ENCODE peak calls at places on chromosomes 16 and 17, in four cellular contexts. H, O, F and L are unnamed samples.

GRCh38 chr16:89122322-89122831 is 28.7 kb downstream of the ACSF3 start:
- DNase-seq in H (no peak), O (peak; percentile 79), F (no peak), L (peak; percentile 70)

GRCh38 chr16:27428035-27428785 is 26.2 kb downstream of the IL21R start:
- DNase-seq in H (no peak), O (no peak), F (no peak), L (no peak)

GRCh38 chr16:471353-472198 is 46.1 kb downstream of the RAB11FIP3 start:
- DNase-seq in H (no peak), O (no peak), F (no peak), L (no peak)

GRCh38 chr16:77434022-77434364 is 841 bp downstream of the ADAMTS18 start:
- DNase-seq in H (no peak), O (no peak), F (no peak), L (no peak)

GRCh38 chr16:79845006-79845733 is 244.6 kb upstream of the MAF start:
- DNase-seq in H (no peak), O (no peak), F (no peak), L (no peak)

GRCh38 chr17:22251493-22251892 is 559.2 kb downstream of the KCNJ18 start:
- DNase-seq in H (no peak), O (no peak), F (no peak), L (no peak)

GRCh38 chr16:57150682-57151330 is 35.0 kb downstream of the PSME3IP1 start:
- DNase-seq in H (no peak), O (no peak), F (no peak), L (no peak)

GRCh38 chr16:22027633-22028032 is 19.7 kb downstream of the MOSMO start:
- DNase-seq in H (no peak), O (no peak), F (no peak), L (no peak)

GRCh38 chr16:68737046-68737729 is at the start of gene CDH1:
- DNase-seq in H (no peak), O (peak; percentile 70), F (peak; percentile 23), L (peak; percentile 94)

GRCh38 chr17:29826045-29826692 is 103.9 kb downstream of the SSH2 start:
- DNase-seq in H (no peak), O (peak; percentile 89), F (no peak), L (no peak)

GRCh38 chr17:78341559-78342437 is 18.1 kb downstream of the SOCS3 start:
- DNase-seq in H (peak; percentile 59), O (no peak), F (peak; percentile 41), L (peak; percentile 96)

GRCh38 chr17:82531431-82531881 is 11.9 kb downstream of the FOXK2 start:
- DNase-seq in H (peak; percentile 82), O (no peak), F (no peak), L (no peak)

GRCh38 chr17:5592382-5592781 is 8.1 kb upstream of the NLRP1 start:
- DNase-seq in H (peak; percentile 20), O (peak; percentile 41), F (no peak), L (no peak)

GRCh38 chr16:81181013-81181720 is 57.3 kb upstream of the BCO1 start:
- DNase-seq in H (peak; percentile 95), O (peak; percentile 22), F (no peak), L (peak; percentile 68)

GRCh38 chr17:80716986-80717385 is 172.3 kb downstream of the RPTOR start:
- DNase-seq in H (no peak), O (no peak), F (no peak), L (no peak)

GRCh38 chr17:81065500-81065899 is 30.5 kb downstream of the BAIAP2 start:
- DNase-seq in H (no peak), O (no peak), F (no peak), L (no peak)

GRCh38 chr16:31200821-31201510 is 1.6 kb downstream of the PYCARD start:
- DNase-seq in H (peak; percentile 21), O (no peak), F (no peak), L (no peak)

GRCh38 chr17:45288825-45289224 is 26.9 kb upstream of the SPATA32 start:
- DNase-seq in H (no peak), O (peak; percentile 38), F (no peak), L (no peak)

GRCh38 chr16:82963653-82964052 is 336.9 kb downstream of the CDH13 start:
- DNase-seq in H (no peak), O (no peak), F (no peak), L (no peak)

GRCh38 chr16:50282955-50283631 is 16.7 kb downstream of the ADCY7 start:
- DNase-seq in H (no peak), O (no peak), F (no peak), L (no peak)

GRCh38 chr17:72145972-72146755 is 25.3 kb downstream of the SOX9 start:
- DNase-seq in H (peak; percentile 76), O (no peak), F (no peak), L (no peak)

GRCh38 chr17:55674107-55674506 is 48.6 kb downstream of the TMEM100 start:
- DNase-seq in H (peak; percentile 38), O (no peak), F (no peak), L (no peak)

GRCh38 chr17:57391076-57391825 is 134.9 kb downstream of the MSI2 start:
- DNase-seq in H (no peak), O (no peak), F (no peak), L (no peak)